ENCODE peak calls at places on chromosomes 7 and 10, in five cellular contexts. One of them, this sample, is unnamed.

GRCh38 chr10:67668448-67668847 is 27.5 kb downstream of the CTNNA3 start:
- DNase-seq in stomach: no peak
- DNase-seq in SK-N-SH: no peak
- DNase-seq in K562: no peak
- DNase-seq in HCT116: no peak
- DNase-seq in this sample: no peak

GRCh38 chr7:760006-760405 is 32.9 kb upstream of the PRKAR1B start:
- DNase-seq in stomach: no peak
- DNase-seq in SK-N-SH: no peak
- DNase-seq in K562: no peak
- DNase-seq in HCT116: no peak
- DNase-seq in this sample: peak; percentile 27

GRCh38 chr10:84237199-84238051 is 3.9 kb downstream of the LRIT1 start:
- DNase-seq in stomach: no peak
- DNase-seq in SK-N-SH: no peak
- DNase-seq in K562: peak; percentile 65
- DNase-seq in HCT116: no peak
- DNase-seq in this sample: no peak

GRCh38 chr7:84548366-84549085 is 353.9 kb upstream of the SEMA3A start:
- DNase-seq in stomach: no peak
- DNase-seq in SK-N-SH: no peak
- DNase-seq in K562: no peak
- DNase-seq in HCT116: no peak
- DNase-seq in this sample: no peak

GRCh38 chr7:4203786-4204185 is 478.3 kb upstream of the FOXK1 start:
- DNase-seq in stomach: no peak
- DNase-seq in SK-N-SH: no peak
- DNase-seq in K562: no peak
- DNase-seq in HCT116: no peak
- DNase-seq in this sample: no peak

GRCh38 chr10:97647556-97647955 is 7.1 kb downstream of the PI4K2A start:
- DNase-seq in stomach: no peak
- DNase-seq in SK-N-SH: no peak
- DNase-seq in K562: no peak
- DNase-seq in HCT116: no peak
- DNase-seq in this sample: no peak

GRCh38 chr10:87991946-87992345 is 128.5 kb downstream of the PTEN start:
- DNase-seq in stomach: no peak
- DNase-seq in SK-N-SH: no peak
- DNase-seq in K562: no peak
- DNase-seq in HCT116: no peak
- DNase-seq in this sample: no peak

GRCh38 chr7:30888783-30889182 is 22.9 kb upstream of the AQP1 start:
- DNase-seq in stomach: no peak
- DNase-seq in SK-N-SH: no peak
- DNase-seq in K562: no peak
- DNase-seq in HCT116: no peak
- DNase-seq in this sample: no peak

GRCh38 chr10:76432274-76433012 is 1001.0 kb downstream of the LRMDA start:
- DNase-seq in stomach: no peak
- DNase-seq in SK-N-SH: peak; percentile 18
- DNase-seq in K562: no peak
- DNase-seq in HCT116: no peak
- DNase-seq in this sample: no peak

GRCh38 chr10:93074137-93074596 is 474 bp downstream of the CYP26A1 start:
- DNase-seq in stomach: no peak
- DNase-seq in SK-N-SH: peak; percentile 71
- DNase-seq in K562: peak; percentile 42
- DNase-seq in HCT116: no peak
- DNase-seq in this sample: no peak

GRCh38 chr7:41156268-41156667 is 546.6 kb downstream of the INHBA start:
- DNase-seq in stomach: no peak
- DNase-seq in SK-N-SH: no peak
- DNase-seq in K562: no peak
- DNase-seq in HCT116: no peak
- DNase-seq in this sample: no peak

GRCh38 chr7:112334366-112334765 is 115.9 kb upstream of the IFRD1 start:
- DNase-seq in stomach: no peak
- DNase-seq in SK-N-SH: no peak
- DNase-seq in K562: no peak
- DNase-seq in HCT116: no peak
- DNase-seq in this sample: no peak

GRCh38 chr7:101898019-101898575 is 80.7 kb downstream of the CUX1 start:
- DNase-seq in stomach: no peak
- DNase-seq in SK-N-SH: no peak
- DNase-seq in K562: no peak
- DNase-seq in HCT116: no peak
- DNase-seq in this sample: peak; percentile 53

GRCh38 chr7:94620703-94621118 is 35.2 kb downstream of the SGCE start:
- DNase-seq in stomach: peak; percentile 57
- DNase-seq in SK-N-SH: peak; percentile 33
- DNase-seq in K562: no peak
- DNase-seq in HCT116: peak; percentile 83
- DNase-seq in this sample: peak; percentile 71

GRCh38 chr10:87750001-87750651 is 67.9 kb downstream of the ATAD1 start:
- DNase-seq in stomach: no peak
- DNase-seq in SK-N-SH: no peak
- DNase-seq in K562: no peak
- DNase-seq in HCT116: no peak
- DNase-seq in this sample: no peak

GRCh38 chr10:2980791-2981360 is 86.5 kb upstream of the PFKP start:
- DNase-seq in stomach: no peak
- DNase-seq in SK-N-SH: no peak
- DNase-seq in K562: no peak
- DNase-seq in HCT116: no peak
- DNase-seq in this sample: no peak

GRCh38 chr7:19982841-19983835 is 209.7 kb upstream of the TMEM196 start:
- DNase-seq in stomach: no peak
- DNase-seq in SK-N-SH: no peak
- DNase-seq in K562: no peak
- DNase-seq in HCT116: peak; percentile 35
- DNase-seq in this sample: no peak

GRCh38 chr10:72316748-72317435 is 37.8 kb downstream of the DNAJB12 start:
- DNase-seq in stomach: peak; percentile 78
- DNase-seq in SK-N-SH: peak; percentile 79
- DNase-seq in K562: peak; percentile 77
- DNase-seq in HCT116: no peak
- DNase-seq in this sample: peak; percentile 94

GRCh38 chr10:72315611-72316385 is 38.9 kb downstream of the DNAJB12 start:
- DNase-seq in stomach: peak; percentile 89
- DNase-seq in SK-N-SH: no peak
- DNase-seq in K562: no peak
- DNase-seq in HCT116: no peak
- DNase-seq in this sample: peak; percentile 66

GRCh38 chr10:72314263-72314662 is 40.5 kb downstream of the DNAJB12 start:
- DNase-seq in stomach: no peak
- DNase-seq in SK-N-SH: no peak
- DNase-seq in K562: no peak
- DNase-seq in HCT116: no peak
- DNase-seq in this sample: peak; percentile 56

GRCh38 chr10:72316386-72316700 is 38.4 kb downstream of the DNAJB12 start:
- DNase-seq in stomach: no peak
- DNase-seq in SK-N-SH: no peak
- DNase-seq in K562: no peak
- DNase-seq in HCT116: no peak
- DNase-seq in this sample: no peak

GRCh38 chr10:72315054-72315453 is 39.7 kb downstream of the DNAJB12 start:
- DNase-seq in stomach: no peak
- DNase-seq in SK-N-SH: no peak
- DNase-seq in K562: no peak
- DNase-seq in HCT116: no peak
- DNase-seq in this sample: peak; percentile 72
- TF ChIP-seq POLR2AphosphoS5 in stomach: no peak
- TF ChIP-seq POLR2AphosphoS5 in SK-N-SH: no peak
- TF ChIP-seq POLR2AphosphoS5 in K562: no peak
- TF ChIP-seq POLR2AphosphoS5 in HCT116: no peak
- TF ChIP-seq POLR2AphosphoS5 in this sample: peak; percentile 63

GRCh38 chr10:35208536-35208935 is 81.9 kb downstream of the CREM start:
- DNase-seq in stomach: no peak
- DNase-seq in SK-N-SH: no peak
- DNase-seq in K562: no peak
- DNase-seq in HCT116: no peak
- DNase-seq in this sample: no peak
- H3K4me3 ChIP-seq in stomach: no peak overlapping the region
- H3K4me3 ChIP-seq in SK-N-SH: no peak overlapping the region
- H3K4me3 ChIP-seq in K562: no peak overlapping the region
- H3K4me3 ChIP-seq in HCT116: no peak overlapping the region
- H3K4me3 ChIP-seq in this sample: no peak overlapping the region

GRCh38 chr10:74598891-74599566 is 227.4 kb upstream of the KAT6B start:
- DNase-seq in stomach: no peak
- DNase-seq in SK-N-SH: no peak
- DNase-seq in K562: no peak
- DNase-seq in HCT116: no peak
- DNase-seq in this sample: no peak

GRCh38 chr10:74596713-74597112 is 229.7 kb upstream of the KAT6B start:
- DNase-seq in stomach: no peak
- DNase-seq in SK-N-SH: no peak
- DNase-seq in K562: no peak
- DNase-seq in HCT116: no peak
- DNase-seq in this sample: no peak

GRCh38 chr10:74589226-74589673 is 237.2 kb upstream of the KAT6B start:
- DNase-seq in stomach: peak; percentile 80
- DNase-seq in SK-N-SH: peak; percentile 66
- DNase-seq in K562: peak; percentile 42
- DNase-seq in HCT116: no peak
- DNase-seq in this sample: peak; percentile 79

DNA sequence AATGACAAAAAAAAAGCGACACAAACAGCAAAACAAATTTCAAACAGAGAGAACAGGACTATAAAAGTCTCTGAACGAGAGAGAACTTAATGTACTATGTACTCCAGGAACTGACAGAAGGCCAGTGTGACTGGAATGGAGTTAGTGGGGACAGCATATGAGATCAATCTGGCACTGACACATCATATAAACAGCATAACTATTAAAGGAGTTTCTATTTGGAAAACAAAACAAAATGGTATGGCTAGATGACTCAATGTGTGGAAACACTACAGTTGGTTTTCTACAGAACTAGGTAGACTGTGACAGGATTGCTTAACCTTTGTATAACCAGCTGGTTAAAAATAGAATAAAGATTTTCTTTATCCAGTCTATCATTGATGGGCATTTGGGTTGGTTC is 232.9 kb upstream of the KAT6B start:
- DNase-seq in stomach: no peak
- DNase-seq in SK-N-SH: no peak
- DNase-seq in K562: no peak
- DNase-seq in HCT116: no peak
- DNase-seq in this sample: no peak
- H3K4me1 ChIP-seq in stomach: peaks cover 7% of the 10 kb centered on the region
- H3K4me1 ChIP-seq in SK-N-SH: peaks cover 16% of the 10 kb centered on the region
- H3K4me1 ChIP-seq in K562: no peaks in the 10 kb centered on the region
- H3K4me1 ChIP-seq in HCT116: no peaks in the 10 kb centered on the region
- H3K4me1 ChIP-seq in this sample: peaks cover 24% of the 10 kb centered on the region

GRCh38 chr10:114511875-114512274 is 107.6 kb upstream of the AFAP1L2 start:
- DNase-seq in stomach: no peak
- DNase-seq in SK-N-SH: no peak
- DNase-seq in K562: no peak
- DNase-seq in HCT116: no peak
- DNase-seq in this sample: no peak

GRCh38 chr10:114508376-114508775 is 104.1 kb upstream of the AFAP1L2 start:
- DNase-seq in stomach: no peak
- DNase-seq in SK-N-SH: no peak
- DNase-seq in K562: no peak
- DNase-seq in HCT116: no peak
- DNase-seq in this sample: no peak

GRCh38 chr10:114504769-114505579 is 100.7 kb upstream of the AFAP1L2 start:
- DNase-seq in stomach: peak; percentile 61
- DNase-seq in SK-N-SH: no peak
- DNase-seq in K562: no peak
- DNase-seq in HCT116: no peak
- DNase-seq in this sample: no peak

GRCh38 chr10:114506874-114507385 is 102.6 kb upstream of the AFAP1L2 start:
- DNase-seq in stomach: no peak
- DNase-seq in SK-N-SH: no peak
- DNase-seq in K562: no peak
- DNase-seq in HCT116: no peak
- DNase-seq in this sample: no peak

GRCh38 chr10:114507449-114507848 is 103.1 kb upstream of the AFAP1L2 start:
- DNase-seq in stomach: peak; percentile 98
- DNase-seq in SK-N-SH: no peak
- DNase-seq in K562: no peak
- DNase-seq in HCT116: no peak
- DNase-seq in this sample: no peak
- TF ChIP-seq POLR2AphosphoS5 in stomach: peak; percentile 83
- TF ChIP-seq POLR2AphosphoS5 in SK-N-SH: no peak
- TF ChIP-seq POLR2AphosphoS5 in K562: no peak
- TF ChIP-seq POLR2AphosphoS5 in HCT116: no peak
- TF ChIP-seq POLR2AphosphoS5 in this sample: no peak

GRCh38 chr10:70300908-70301597 is 17.2 kb upstream of the NPFFR1 start:
- DNase-seq in stomach: no peak
- DNase-seq in SK-N-SH: no peak
- DNase-seq in K562: no peak
- DNase-seq in HCT116: no peak
- DNase-seq in this sample: no peak
- H3K4me3 ChIP-seq in stomach: no peak overlapping the region
- H3K4me3 ChIP-seq in SK-N-SH: no peak overlapping the region
- H3K4me3 ChIP-seq in K562: no peak overlapping the region
- H3K4me3 ChIP-seq in HCT116: no peak overlapping the region
- H3K4me3 ChIP-seq in this sample: no peak overlapping the region